ENCODE peak calls at places on chromosomes 13 and 19, in nine cellular contexts. K is GM23248; D is CD4-positive, alpha-beta memory T cell; T is cardiac muscle cell; X is heart right ventricle; Q is stimulated activated CD4-positive, alpha-beta T cell treated with anti-CD3 and anti-CD28 coated beads, TNF-alpha, amount 100 ng/mL, for 1 hour; H is GM12891; F is left cardiac atrium; U is pons. Z is an unnamed sample.

GRCh38 chr13:92716749-92717148 is 509.9 kb upstream of the GPC6 start:
- DNase-seq in D (no peak), H (no peak), X (no peak), T (peak; percentile 55), K (peak; percentile 39), U (no peak), Q (no peak), F (no peak), Z (no peak)

GRCh38 chr13:41029629-41030028 is 10.5 kb upstream of the ELF1 start:
- DNase-seq in X (no peak), D (no peak), U (no peak), Q (no peak), T (no peak), H (no peak), K (no peak), F (no peak), Z (no peak)

GRCh38 chr13:99796175-99796819 is 175.3 kb downstream of the ZIC5 start:
- DNase-seq in D (no peak), X (no peak), Q (no peak), T (peak; percentile 47), K (peak; percentile 46), F (no peak), U (no peak), H (peak; percentile 13), Z (no peak)

GRCh38 chr13:92187378-92187989 is 789.1 kb downstream of the GPC5 start:
- DNase-seq in K (peak; percentile 44), H (peak; percentile 15), Q (no peak), F (no peak), U (peak; percentile 42), X (no peak), D (peak; percentile 29), T (peak; percentile 79), Z (no peak)

GRCh38 chr19:46073268-46073922 is 32.6 kb upstream of the IGFL4 start:
- DNase-seq in D (no peak), X (no peak), U (no peak), K (peak; percentile 43), H (no peak), Q (no peak), F (no peak), T (no peak), Z (no peak)

GRCh38 chr19:17681505-17682125 is 6.5 kb downstream of the UNC13A start:
- DNase-seq in F (peak; percentile 56), D (no peak), X (peak; percentile 55), U (no peak), K (peak; percentile 75), H (no peak), T (peak; percentile 58), Q (no peak), Z (no peak)

GRCh38 chr13:33865945-33866344 is 48.0 kb downstream of the RFC3 start:
- DNase-seq in D (no peak), H (peak; percentile 6), K (no peak), U (no peak), F (no peak), T (no peak), X (no peak), Q (no peak), Z (no peak)

GRCh38 chr19:47663435-47663910 is 49.7 kb upstream of the EHD2 start:
- DNase-seq in T (peak; percentile 89), F (no peak), H (no peak), U (no peak), X (no peak), K (peak; percentile 92), D (no peak), Q (no peak), Z (no peak)

GRCh38 chr13:30809787-30810186 is 74.4 kb downstream of the ALOX5AP start:
- DNase-seq in X (no peak), F (no peak), K (no peak), H (no peak), U (no peak), D (no peak), Q (no peak), T (no peak), Z (no peak)

GRCh38 chr13:44726214-44726613 is 150.1 kb upstream of the TSC22D1 start:
- DNase-seq in F (no peak), K (peak; percentile 93), T (peak; percentile 97), X (no peak), H (no peak), U (no peak), D (no peak), Q (no peak), Z (no peak)

GRCh38 chr13:95451656-95452055 is 100.9 kb upstream of the CLDN10 start:
- DNase-seq in Q (no peak), K (no peak), X (no peak), T (no peak), U (no peak), H (no peak), D (no peak), F (no peak), Z (no peak)

GRCh38 chr13:51257187-51257586 is 35.0 kb downstream of the FAM124A start:
- DNase-seq in X (no peak), D (no peak), U (no peak), Q (no peak), H (no peak), K (no peak), T (no peak), F (no peak), Z (no peak)

GRCh38 chr19:45922281-45922680 is 7.7 kb upstream of the NANOS2 start:
- DNase-seq in F (no peak), H (no peak), Q (no peak), D (no peak), U (no peak), K (peak; percentile 22), T (no peak), X (no peak), Z (no peak)

GRCh38 chr19:42440357-42441046 is 2.2 kb downstream of the CXCL17 start:
- DNase-seq in U (no peak), D (peak; percentile 76), K (peak; percentile 89), H (peak; percentile 46), F (peak; percentile 78), X (peak; percentile 83), Q (peak; percentile 58), T (peak; percentile 85), Z (peak; percentile 66)

GRCh38 chr13:51271528-51272070 is 49.4 kb downstream of the FAM124A start:
- DNase-seq in H (no peak), U (no peak), Q (no peak), X (no peak), D (no peak), F (no peak), T (no peak), K (peak; percentile 12), Z (no peak)

GRCh38 chr19:16100524-16100923 is 11.2 kb upstream of the RAB8A start:
- DNase-seq in D (no peak), T (no peak), F (no peak), U (no peak), H (no peak), Q (no peak), K (no peak), X (no peak), Z (no peak)

GRCh38 chr19:46841458-46842083 is 9.1 kb downstream of the AP2S1 start:
- DNase-seq in U (no peak), K (peak; percentile 80), D (no peak), X (peak; percentile 73), T (peak; percentile 67), H (no peak), Q (no peak), F (peak; percentile 77), Z (no peak)

GRCh38 chr13:34620073-34620858 is 321.8 kb upstream of the NBEA start:
- DNase-seq in K (no peak), T (no peak), U (no peak), H (no peak), F (no peak), Q (no peak), D (no peak), X (no peak), Z (no peak)

GRCh38 chr19:10514211-10515145 is 2.8 kb downstream of the S1PR5 start:
- DNase-seq in Q (no peak), X (no peak), D (peak; percentile 41), U (no peak), H (no peak), F (no peak), K (peak; percentile 27), T (no peak), Z (no peak)

GRCh38 chr13:113448885-113449692 is 4.2 kb downstream of the ADPRHL1 start:
- DNase-seq in K (peak; percentile 33), D (peak; percentile 19), Q (no peak), F (no peak), H (peak; percentile 49), X (no peak), U (no peak), T (no peak), Z (no peak)